ENCODE peak calls at places on chromosomes 4 and X, in seven cellular contexts. Y is NCI-H460; B is activated T-cell treated with anti-CD3 and anti-CD28 coated beads, Interleukin-2, amount 50 U/mL, for 72 hours; D is NCI-H526; A is Karpas-422; I is GM18507; U is mesendoderm. P is an unnamed sample.

GRCh38 chr4:77959566-77960338 is 97.1 kb downstream of the MRPL1 start:
- DNase-seq in B (peak; percentile 3), I (peak; percentile 11), U (peak; percentile 70), D (peak; percentile 24), Y (peak; percentile 42), A (peak; percentile 61), P (peak; percentile 51)

GRCh38 chrX:24204331-24204730 is 54.8 kb downstream of the ZFX start:
- DNase-seq in B (no peak), Y (no peak), U (no peak), D (no peak), I (no peak), A (no peak), P (no peak)

GRCh38 chr4:7135389-7135746 is 57.0 kb upstream of the SORCS2 start:
- DNase-seq in D (no peak), B (no peak), U (no peak), I (no peak), A (no peak), Y (no peak), P (no peak)

GRCh38 chr4:53994382-53994781 is 70.0 kb downstream of the CHIC2 start:
- DNase-seq in Y (no peak), B (no peak), I (no peak), D (no peak), A (no peak), U (no peak), P (no peak)

GRCh38 chrX:69034451-69034850 is 130.8 kb downstream of the PJA1 start:
- DNase-seq in B (no peak), A (no peak), U (no peak), Y (no peak), D (no peak), I (no peak), P (no peak)

GRCh38 chr4:169416997-169417396 is 146.2 kb upstream of the SH3RF1 start:
- DNase-seq in Y (no peak), U (no peak), B (no peak), D (no peak), A (no peak), I (no peak), P (no peak)

GRCh38 chr4:74654230-74654681 is 140.1 kb downstream of the BTC start:
- DNase-seq in D (no peak), U (no peak), I (no peak), B (no peak), Y (peak; percentile 36), A (no peak), P (peak; percentile 96)

GRCh38 chr4:40500781-40501180 is 128.9 kb downstream of the RBM47 start:
- DNase-seq in Y (no peak), I (no peak), A (no peak), D (no peak), B (no peak), U (no peak), P (no peak)

GRCh38 chr4:184653650-184654049 is 4.1 kb downstream of the PRIMPOL start:
- DNase-seq in A (no peak), D (no peak), B (no peak), U (peak; percentile 34), Y (no peak), I (no peak), P (no peak)

GRCh38 chrX:11792461-11793421 is 34.7 kb downstream of the MSL3 start:
- DNase-seq in D (no peak), A (peak; percentile 52), U (no peak), I (peak; percentile 25), Y (no peak), B (peak; percentile 62), P (no peak)

GRCh38 chrX:103536071-103536470 is 16.8 kb upstream of the RAB40A start:
- DNase-seq in D (no peak), U (no peak), A (no peak), Y (no peak), I (no peak), B (no peak), P (no peak)

GRCh38 chr4:115537387-115537786 is 424.0 kb upstream of the NDST4 start:
- DNase-seq in D (no peak), I (no peak), B (no peak), A (peak; percentile 54), U (no peak), Y (no peak), P (peak; percentile 12)

GRCh38 chrX:83495882-83496281 is 12.2 kb upstream of the POU3F4 start:
- DNase-seq in A (no peak), Y (no peak), U (no peak), I (no peak), D (no peak), B (no peak), P (no peak)

GRCh38 chr4:140048419-140049022 is 105.5 kb downstream of the MAML3 start:
- DNase-seq in D (no peak), I (no peak), U (no peak), B (no peak), A (no peak), Y (no peak), P (no peak)

GRCh38 chrX:150044556-150044955 is 106.3 kb upstream of the EOLA2 start:
- DNase-seq in D (no peak), U (peak; percentile 11), B (no peak), Y (no peak), A (no peak), I (no peak), P (no peak)

GRCh38 chr4:5955201-5955821 is 62.4 kb upstream of the CRMP1 start:
- DNase-seq in I (no peak), Y (no peak), B (no peak), A (no peak), U (peak; percentile 50), D (peak; percentile 24), P (no peak)